ENCODE peak calls at places on chromosomes 12 and 14, in seven cellular contexts. One of them, this sample, is unnamed.

GRCh38 chr12:92036771-92037453 is 108.7 kb downstream of the BTG1 start:
- DNase-seq in HL-60: no peak
- DNase-seq in stimulated activated CD4-positive, alpha-beta T cell treated with anti-CD3 and anti-CD28 coated beads, Interleukin-1b, Interleukin-23, amount 100 ng/mL, for 24 hours: no peak
- DNase-seq in T-helper 2 cell: no peak
- DNase-seq in erythroblast: peak; percentile 11
- DNase-seq in EL: no peak
- DNase-seq in activated gamma-delta T cell treated with anti-CD3 and anti-CD28 coated beads, Interleukin-2, amount 50 U/mL, for 16 hours: no peak
- DNase-seq in this sample: no peak

GRCh38 chr12:59345406-59345805 is 250.4 kb upstream of the SLC16A7 start:
- DNase-seq in HL-60: no peak
- DNase-seq in stimulated activated CD4-positive, alpha-beta T cell treated with anti-CD3 and anti-CD28 coated beads, Interleukin-1b, Interleukin-23, amount 100 ng/mL, for 24 hours: no peak
- DNase-seq in T-helper 2 cell: no peak
- DNase-seq in erythroblast: no peak
- DNase-seq in EL: no peak
- DNase-seq in activated gamma-delta T cell treated with anti-CD3 and anti-CD28 coated beads, Interleukin-2, amount 50 U/mL, for 16 hours: no peak
- DNase-seq in this sample: no peak

GRCh38 chr12:90086281-90086680 is 377.6 kb upstream of the ATP2B1 start:
- DNase-seq in HL-60: no peak
- DNase-seq in stimulated activated CD4-positive, alpha-beta T cell treated with anti-CD3 and anti-CD28 coated beads, Interleukin-1b, Interleukin-23, amount 100 ng/mL, for 24 hours: no peak
- DNase-seq in T-helper 2 cell: no peak
- DNase-seq in erythroblast: no peak
- DNase-seq in EL: peak; percentile 20
- DNase-seq in activated gamma-delta T cell treated with anti-CD3 and anti-CD28 coated beads, Interleukin-2, amount 50 U/mL, for 16 hours: no peak
- DNase-seq in this sample: no peak

GRCh38 chr12:108514973-108515814 is at the start of gene FICD:
- DNase-seq in HL-60: peak; percentile 95
- DNase-seq in stimulated activated CD4-positive, alpha-beta T cell treated with anti-CD3 and anti-CD28 coated beads, Interleukin-1b, Interleukin-23, amount 100 ng/mL, for 24 hours: peak; percentile 100
- DNase-seq in T-helper 2 cell: peak; percentile 100
- DNase-seq in erythroblast: peak; percentile 98
- DNase-seq in EL: peak; percentile 99
- DNase-seq in activated gamma-delta T cell treated with anti-CD3 and anti-CD28 coated beads, Interleukin-2, amount 50 U/mL, for 16 hours: peak; percentile 99
- DNase-seq in this sample: peak; percentile 96

GRCh38 chr14:22070119-22070982 is 396.7 kb upstream of the OR4E1 start:
- DNase-seq in HL-60: peak; percentile 20
- DNase-seq in stimulated activated CD4-positive, alpha-beta T cell treated with anti-CD3 and anti-CD28 coated beads, Interleukin-1b, Interleukin-23, amount 100 ng/mL, for 24 hours: peak; percentile 37
- DNase-seq in T-helper 2 cell: peak; percentile 34
- DNase-seq in erythroblast: peak; percentile 15
- DNase-seq in EL: no peak
- DNase-seq in activated gamma-delta T cell treated with anti-CD3 and anti-CD28 coated beads, Interleukin-2, amount 50 U/mL, for 16 hours: peak; percentile 43
- DNase-seq in this sample: no peak

GRCh38 chr12:63907561-63907960 is 63.1 kb downstream of the SRGAP1 start:
- DNase-seq in HL-60: no peak
- DNase-seq in stimulated activated CD4-positive, alpha-beta T cell treated with anti-CD3 and anti-CD28 coated beads, Interleukin-1b, Interleukin-23, amount 100 ng/mL, for 24 hours: no peak
- DNase-seq in T-helper 2 cell: no peak
- DNase-seq in erythroblast: no peak
- DNase-seq in EL: no peak
- DNase-seq in activated gamma-delta T cell treated with anti-CD3 and anti-CD28 coated beads, Interleukin-2, amount 50 U/mL, for 16 hours: no peak
- DNase-seq in this sample: no peak

GRCh38 chr14:67738740-67739504 is 37.2 kb downstream of the RDH12 start:
- DNase-seq in HL-60: peak; percentile 13
- DNase-seq in stimulated activated CD4-positive, alpha-beta T cell treated with anti-CD3 and anti-CD28 coated beads, Interleukin-1b, Interleukin-23, amount 100 ng/mL, for 24 hours: no peak
- DNase-seq in T-helper 2 cell: no peak
- DNase-seq in erythroblast: no peak
- DNase-seq in EL: peak; percentile 94
- DNase-seq in activated gamma-delta T cell treated with anti-CD3 and anti-CD28 coated beads, Interleukin-2, amount 50 U/mL, for 16 hours: no peak
- DNase-seq in this sample: no peak

GRCh38 chr12:10031771-10032175 is 1.3 kb downstream of the CLEC9A start:
- DNase-seq in HL-60: no peak
- DNase-seq in stimulated activated CD4-positive, alpha-beta T cell treated with anti-CD3 and anti-CD28 coated beads, Interleukin-1b, Interleukin-23, amount 100 ng/mL, for 24 hours: no peak
- DNase-seq in T-helper 2 cell: no peak
- DNase-seq in erythroblast: no peak
- DNase-seq in EL: peak; percentile 94
- DNase-seq in activated gamma-delta T cell treated with anti-CD3 and anti-CD28 coated beads, Interleukin-2, amount 50 U/mL, for 16 hours: no peak
- DNase-seq in this sample: no peak

GRCh38 chr12:71556881-71557280 is 106.8 kb downstream of the ZFC3H1 start:
- DNase-seq in HL-60: no peak
- DNase-seq in stimulated activated CD4-positive, alpha-beta T cell treated with anti-CD3 and anti-CD28 coated beads, Interleukin-1b, Interleukin-23, amount 100 ng/mL, for 24 hours: no peak
- DNase-seq in T-helper 2 cell: no peak
- DNase-seq in erythroblast: no peak
- DNase-seq in EL: peak; percentile 96
- DNase-seq in activated gamma-delta T cell treated with anti-CD3 and anti-CD28 coated beads, Interleukin-2, amount 50 U/mL, for 16 hours: no peak
- DNase-seq in this sample: no peak

GRCh38 chr14:100771121-100771800 is 44.6 kb downstream of the DLK1 start:
- DNase-seq in HL-60: no peak
- DNase-seq in stimulated activated CD4-positive, alpha-beta T cell treated with anti-CD3 and anti-CD28 coated beads, Interleukin-1b, Interleukin-23, amount 100 ng/mL, for 24 hours: no peak
- DNase-seq in T-helper 2 cell: no peak
- DNase-seq in erythroblast: no peak
- DNase-seq in EL: no peak
- DNase-seq in activated gamma-delta T cell treated with anti-CD3 and anti-CD28 coated beads, Interleukin-2, amount 50 U/mL, for 16 hours: no peak
- DNase-seq in this sample: no peak

GRCh38 chr14:55807059-55807499 is 227.1 kb downstream of the KTN1 start:
- DNase-seq in HL-60: no peak
- DNase-seq in stimulated activated CD4-positive, alpha-beta T cell treated with anti-CD3 and anti-CD28 coated beads, Interleukin-1b, Interleukin-23, amount 100 ng/mL, for 24 hours: peak; percentile 50
- DNase-seq in T-helper 2 cell: peak; percentile 52
- DNase-seq in erythroblast: peak; percentile 82
- DNase-seq in EL: peak; percentile 27
- DNase-seq in activated gamma-delta T cell treated with anti-CD3 and anti-CD28 coated beads, Interleukin-2, amount 50 U/mL, for 16 hours: peak; percentile 71
- DNase-seq in this sample: no peak

GRCh38 chr14:102822311-102822863 is 45.1 kb downstream of the TRAF3 start:
- DNase-seq in HL-60: no peak
- DNase-seq in stimulated activated CD4-positive, alpha-beta T cell treated with anti-CD3 and anti-CD28 coated beads, Interleukin-1b, Interleukin-23, amount 100 ng/mL, for 24 hours: peak; percentile 54
- DNase-seq in T-helper 2 cell: no peak
- DNase-seq in erythroblast: no peak
- DNase-seq in EL: no peak
- DNase-seq in activated gamma-delta T cell treated with anti-CD3 and anti-CD28 coated beads, Interleukin-2, amount 50 U/mL, for 16 hours: no peak
- DNase-seq in this sample: no peak

GRCh38 chr14:33512201-33512600 is 438.7 kb downstream of the EGLN3 start:
- DNase-seq in HL-60: no peak
- DNase-seq in stimulated activated CD4-positive, alpha-beta T cell treated with anti-CD3 and anti-CD28 coated beads, Interleukin-1b, Interleukin-23, amount 100 ng/mL, for 24 hours: no peak
- DNase-seq in T-helper 2 cell: no peak
- DNase-seq in erythroblast: no peak
- DNase-seq in EL: peak; percentile 60
- DNase-seq in activated gamma-delta T cell treated with anti-CD3 and anti-CD28 coated beads, Interleukin-2, amount 50 U/mL, for 16 hours: no peak
- DNase-seq in this sample: no peak

GRCh38 chr12:109732321-109733305 is 19.0 kb downstream of the FAM222A start:
- DNase-seq in HL-60: no peak
- DNase-seq in stimulated activated CD4-positive, alpha-beta T cell treated with anti-CD3 and anti-CD28 coated beads, Interleukin-1b, Interleukin-23, amount 100 ng/mL, for 24 hours: no peak
- DNase-seq in T-helper 2 cell: no peak
- DNase-seq in erythroblast: no peak
- DNase-seq in EL: no peak
- DNase-seq in activated gamma-delta T cell treated with anti-CD3 and anti-CD28 coated beads, Interleukin-2, amount 50 U/mL, for 16 hours: no peak
- DNase-seq in this sample: no peak

GRCh38 chr12:64611430-64612286 is 1.4 kb downstream of the RASSF3 start:
- DNase-seq in HL-60: no peak
- DNase-seq in stimulated activated CD4-positive, alpha-beta T cell treated with anti-CD3 and anti-CD28 coated beads, Interleukin-1b, Interleukin-23, amount 100 ng/mL, for 24 hours: no peak
- DNase-seq in T-helper 2 cell: no peak
- DNase-seq in erythroblast: peak; percentile 44
- DNase-seq in EL: peak; percentile 47
- DNase-seq in activated gamma-delta T cell treated with anti-CD3 and anti-CD28 coated beads, Interleukin-2, amount 50 U/mL, for 16 hours: no peak
- DNase-seq in this sample: no peak

GRCh38 chr12:47189753-47190152 is 110.0 kb upstream of the AMIGO2 start:
- DNase-seq in HL-60: no peak
- DNase-seq in stimulated activated CD4-positive, alpha-beta T cell treated with anti-CD3 and anti-CD28 coated beads, Interleukin-1b, Interleukin-23, amount 100 ng/mL, for 24 hours: no peak
- DNase-seq in T-helper 2 cell: no peak
- DNase-seq in erythroblast: no peak
- DNase-seq in EL: no peak
- DNase-seq in activated gamma-delta T cell treated with anti-CD3 and anti-CD28 coated beads, Interleukin-2, amount 50 U/mL, for 16 hours: no peak
- DNase-seq in this sample: no peak

GRCh38 chr12:94753071-94753779 is 102.9 kb upstream of the TMCC3 start:
- DNase-seq in HL-60: no peak
- DNase-seq in stimulated activated CD4-positive, alpha-beta T cell treated with anti-CD3 and anti-CD28 coated beads, Interleukin-1b, Interleukin-23, amount 100 ng/mL, for 24 hours: no peak
- DNase-seq in T-helper 2 cell: no peak
- DNase-seq in erythroblast: no peak
- DNase-seq in EL: no peak
- DNase-seq in activated gamma-delta T cell treated with anti-CD3 and anti-CD28 coated beads, Interleukin-2, amount 50 U/mL, for 16 hours: no peak
- DNase-seq in this sample: no peak

GRCh38 chr14:55514819-55515470 is 65.1 kb upstream of the KTN1 start:
- DNase-seq in HL-60: no peak
- DNase-seq in stimulated activated CD4-positive, alpha-beta T cell treated with anti-CD3 and anti-CD28 coated beads, Interleukin-1b, Interleukin-23, amount 100 ng/mL, for 24 hours: no peak
- DNase-seq in T-helper 2 cell: no peak
- DNase-seq in erythroblast: no peak
- DNase-seq in EL: peak; percentile 78
- DNase-seq in activated gamma-delta T cell treated with anti-CD3 and anti-CD28 coated beads, Interleukin-2, amount 50 U/mL, for 16 hours: no peak
- DNase-seq in this sample: no peak

GRCh38 chr12:76422154-76422877 is 74.1 kb upstream of the BBS10 start:
- DNase-seq in HL-60: no peak
- DNase-seq in stimulated activated CD4-positive, alpha-beta T cell treated with anti-CD3 and anti-CD28 coated beads, Interleukin-1b, Interleukin-23, amount 100 ng/mL, for 24 hours: no peak
- DNase-seq in T-helper 2 cell: no peak
- DNase-seq in erythroblast: no peak
- DNase-seq in EL: no peak
- DNase-seq in activated gamma-delta T cell treated with anti-CD3 and anti-CD28 coated beads, Interleukin-2, amount 50 U/mL, for 16 hours: no peak
- DNase-seq in this sample: no peak

GRCh38 chr12:53051058-53051880 is 1.4 kb downstream of the TNS2 start:
- DNase-seq in HL-60: no peak
- DNase-seq in stimulated activated CD4-positive, alpha-beta T cell treated with anti-CD3 and anti-CD28 coated beads, Interleukin-1b, Interleukin-23, amount 100 ng/mL, for 24 hours: no peak
- DNase-seq in T-helper 2 cell: no peak
- DNase-seq in erythroblast: no peak
- DNase-seq in EL: peak; percentile 66
- DNase-seq in activated gamma-delta T cell treated with anti-CD3 and anti-CD28 coated beads, Interleukin-2, amount 50 U/mL, for 16 hours: no peak
- DNase-seq in this sample: no peak

This sample was measured in SIG-M5.